ENCODE peak calls at places on chromosomes 7 and 10, in eight cellular contexts. One of them, this sample, is unnamed.

GRCh38 chr10:95792874-95793285 is 36.9 kb downstream of the ENTPD1 start:
- DNase-seq in amniotic stem cell: peak; percentile 33
- DNase-seq in caudate nucleus: no peak
- DNase-seq in T1000: no peak
- DNase-seq in Caki2: no peak
- DNase-seq in AML-193: peak; percentile 19
- DNase-seq in EH: peak; percentile 91
- DNase-seq in AG09309: no peak
- DNase-seq in this sample: no peak

GRCh38 chr10:25642736-25643135 is 291.3 kb upstream of the MYO3A start:
- DNase-seq in AG09309: no peak
- DNase-seq in amniotic stem cell: no peak
- DNase-seq in T1000: no peak
- DNase-seq in caudate nucleus: no peak
- DNase-seq in AML-193: no peak
- DNase-seq in Caki2: no peak
- DNase-seq in EH: no peak
- DNase-seq in this sample: no peak

GRCh38 chr7:91949221-91950009 is 8.8 kb downstream of the AKAP9 start:
- DNase-seq in AG09309: no peak
- DNase-seq in EH: peak; percentile 14
- DNase-seq in caudate nucleus: no peak
- DNase-seq in AML-193: no peak
- DNase-seq in Caki2: no peak
- DNase-seq in T1000: no peak
- DNase-seq in amniotic stem cell: no peak
- DNase-seq in this sample: no peak

GRCh38 chr10:43360086-43360485 is 11.3 kb upstream of the FXYD4 start:
- DNase-seq in AG09309: no peak
- DNase-seq in EH: no peak
- DNase-seq in T1000: no peak
- DNase-seq in AML-193: no peak
- DNase-seq in caudate nucleus: no peak
- DNase-seq in amniotic stem cell: no peak
- DNase-seq in Caki2: no peak
- DNase-seq in this sample: no peak

GRCh38 chr7:150953061-150953997 is 24.8 kb downstream of the KCNH2 start:
- DNase-seq in AG09309: no peak
- DNase-seq in AML-193: no peak
- DNase-seq in amniotic stem cell: no peak
- DNase-seq in caudate nucleus: no peak
- DNase-seq in EH: no peak
- DNase-seq in T1000: no peak
- DNase-seq in Caki2: no peak
- DNase-seq in this sample: no peak

GRCh38 chr10:13294156-13294555 is 5.7 kb downstream of the PHYH start:
- DNase-seq in Caki2: no peak
- DNase-seq in caudate nucleus: no peak
- DNase-seq in amniotic stem cell: no peak
- DNase-seq in T1000: no peak
- DNase-seq in AG09309: no peak
- DNase-seq in AML-193: no peak
- DNase-seq in EH: no peak
- DNase-seq in this sample: peak; percentile 6

GRCh38 chr10:114777415-114777814 is 44.2 kb upstream of the FHIP2A start:
- DNase-seq in caudate nucleus: no peak
- DNase-seq in AML-193: no peak
- DNase-seq in EH: no peak
- DNase-seq in AG09309: no peak
- DNase-seq in amniotic stem cell: no peak
- DNase-seq in T1000: no peak
- DNase-seq in Caki2: no peak
- DNase-seq in this sample: no peak

GRCh38 chr7:159098424-159098786 is 46.3 kb downstream of the VIPR2 start:
- DNase-seq in T1000: no peak
- DNase-seq in AML-193: no peak
- DNase-seq in caudate nucleus: no peak
- DNase-seq in Caki2: no peak
- DNase-seq in amniotic stem cell: no peak
- DNase-seq in EH: no peak
- DNase-seq in AG09309: no peak
- DNase-seq in this sample: no peak

GRCh38 chr7:6530626-6531491 is 20.4 kb downstream of the GRID2IP start:
- DNase-seq in AML-193: no peak
- DNase-seq in EH: no peak
- DNase-seq in amniotic stem cell: no peak
- DNase-seq in AG09309: no peak
- DNase-seq in T1000: no peak
- DNase-seq in Caki2: no peak
- DNase-seq in caudate nucleus: peak; percentile 14
- DNase-seq in this sample: peak; percentile 23

GRCh38 chr7:152602962-152603361 is 73.0 kb downstream of the XRCC2 start:
- DNase-seq in amniotic stem cell: no peak
- DNase-seq in Caki2: no peak
- DNase-seq in AG09309: no peak
- DNase-seq in caudate nucleus: no peak
- DNase-seq in T1000: no peak
- DNase-seq in EH: no peak
- DNase-seq in AML-193: no peak
- DNase-seq in this sample: no peak

GRCh38 chr10:3852147-3852904 is 67.3 kb upstream of the KLF6 start:
- DNase-seq in caudate nucleus: no peak
- DNase-seq in amniotic stem cell: peak; percentile 92
- DNase-seq in AG09309: peak; percentile 88
- DNase-seq in T1000: peak; percentile 38
- DNase-seq in Caki2: peak; percentile 99
- DNase-seq in EH: peak; percentile 98
- DNase-seq in AML-193: peak; percentile 9
- DNase-seq in this sample: peak; percentile 78

GRCh38 chr7:28957064-28957821 is 887 bp downstream of the TRIL start:
- DNase-seq in AG09309: no peak
- DNase-seq in Caki2: no peak
- DNase-seq in EH: peak; percentile 5
- DNase-seq in T1000: no peak
- DNase-seq in caudate nucleus: no peak
- DNase-seq in AML-193: no peak
- DNase-seq in amniotic stem cell: no peak
- DNase-seq in this sample: no peak

GRCh38 chr7:108613147-108613948 is 43.7 kb downstream of the DNAJB9 start:
- DNase-seq in amniotic stem cell: peak; percentile 5
- DNase-seq in caudate nucleus: no peak
- DNase-seq in T1000: no peak
- DNase-seq in EH: peak; percentile 47
- DNase-seq in AG09309: peak; percentile 4
- DNase-seq in AML-193: peak; percentile 42
- DNase-seq in Caki2: peak; percentile 17
- DNase-seq in this sample: peak; percentile 50

GRCh38 chr7:116687801-116688201 is 15.8 kb downstream of the MET start:
- DNase-seq in EH: peak; percentile 85
- DNase-seq in amniotic stem cell: peak; percentile 25
- DNase-seq in caudate nucleus: no peak
- DNase-seq in AML-193: no peak
- DNase-seq in Caki2: peak; percentile 72
- DNase-seq in T1000: no peak
- DNase-seq in AG09309: no peak
- DNase-seq in this sample: no peak

GRCh38 chr7:120337308-120337907 is 64.4 kb downstream of the KCND2 start:
- DNase-seq in AG09309: no peak
- DNase-seq in T1000: no peak
- DNase-seq in Caki2: peak; percentile 6
- DNase-seq in amniotic stem cell: no peak
- DNase-seq in caudate nucleus: no peak
- DNase-seq in AML-193: no peak
- DNase-seq in EH: no peak
- DNase-seq in this sample: no peak

GRCh38 chr10:3467052-3467906 is 294.7 kb upstream of the PITRM1 start:
- DNase-seq in Caki2: peak; percentile 100
- DNase-seq in caudate nucleus: no peak
- DNase-seq in AG09309: peak; percentile 88
- DNase-seq in T1000: peak; percentile 71
- DNase-seq in AML-193: no peak
- DNase-seq in EH: peak; percentile 98
- DNase-seq in amniotic stem cell: peak; percentile 82
- DNase-seq in this sample: no peak

GRCh38 chr10:91307489-91307888 is 87.0 kb downstream of the PCGF5 start:
- DNase-seq in T1000: no peak
- DNase-seq in AG09309: no peak
- DNase-seq in AML-193: no peak
- DNase-seq in Caki2: no peak
- DNase-seq in amniotic stem cell: no peak
- DNase-seq in EH: no peak
- DNase-seq in caudate nucleus: no peak
- DNase-seq in this sample: no peak

GRCh38 chr10:34292675-34293074 is 522.4 kb downstream of the PARD3 start:
- DNase-seq in caudate nucleus: no peak
- DNase-seq in T1000: no peak
- DNase-seq in EH: no peak
- DNase-seq in Caki2: no peak
- DNase-seq in amniotic stem cell: no peak
- DNase-seq in AG09309: no peak
- DNase-seq in AML-193: no peak
- DNase-seq in this sample: no peak

GRCh38 chr7:41574377-41574776 is 128.5 kb downstream of the INHBA start:
- DNase-seq in amniotic stem cell: no peak
- DNase-seq in AG09309: peak; percentile 8
- DNase-seq in EH: peak; percentile 84
- DNase-seq in Caki2: no peak
- DNase-seq in T1000: no peak
- DNase-seq in AML-193: no peak
- DNase-seq in caudate nucleus: no peak
- DNase-seq in this sample: no peak

GRCh38 chr7:1693419-1693990 is 23.4 kb downstream of the ELFN1 start:
- DNase-seq in T1000: no peak
- DNase-seq in AML-193: no peak
- DNase-seq in AG09309: no peak
- DNase-seq in Caki2: peak; percentile 19
- DNase-seq in caudate nucleus: peak; percentile 45
- DNase-seq in amniotic stem cell: no peak
- DNase-seq in EH: no peak
- DNase-seq in this sample: no peak

GRCh38 chr10:60883187-60883586 is 60.8 kb downstream of the RHOBTB1 start:
- DNase-seq in AG09309: no peak
- DNase-seq in Caki2: peak; percentile 18
- DNase-seq in caudate nucleus: no peak
- DNase-seq in AML-193: peak; percentile 10
- DNase-seq in T1000: no peak
- DNase-seq in amniotic stem cell: no peak
- DNase-seq in EH: peak; percentile 38
- DNase-seq in this sample: no peak

GRCh38 chr7:77328669-77329068 is 87.5 kb downstream of the GSAP start:
- DNase-seq in T1000: no peak
- DNase-seq in AG09309: no peak
- DNase-seq in AML-193: peak; percentile 9
- DNase-seq in Caki2: no peak
- DNase-seq in amniotic stem cell: no peak
- DNase-seq in EH: peak; percentile 62
- DNase-seq in caudate nucleus: no peak
- DNase-seq in this sample: no peak

GRCh38 chr10:126749030-126749655 is 78.7 kb upstream of the C10orf90 start:
- DNase-seq in AG09309: peak; percentile 52
- DNase-seq in amniotic stem cell: peak; percentile 33
- DNase-seq in T1000: peak; percentile 65
- DNase-seq in caudate nucleus: peak; percentile 76
- DNase-seq in AML-193: peak; percentile 34
- DNase-seq in Caki2: peak; percentile 58
- DNase-seq in EH: peak; percentile 70
- DNase-seq in this sample: peak; percentile 27

This sample was measured in NCI-H2227 treated with DMSO at 0.1 percent for 48 hours.